ENCODE peak calls at places on chromosomes 2 and 18, in ten cellular contexts. V is neural progenitor cell, O is K562, H is neural crest cell, Z is cardiac fibroblast, U is spleen, B is BJ, Q is OCI-LY7, S is astrocyte of the spinal cord, W is IMR-90. D is an unnamed sample.

GRCh38 chr2:27185331-27186026 is 26.4 kb upstream of the ATRAID start:
- DNase-seq in H (no peak), B (peak; percentile 80), V (no peak), Q (peak; percentile 67), S (no peak), O (no peak), U (no peak), W (peak; percentile 80), Z (peak; percentile 84), D (peak; percentile 64)

GRCh38 chr2:37997629-37998028 is 72.5 kb downstream of the RMDN2 start:
- DNase-seq in V (no peak), Z (peak; percentile 17), W (no peak), Q (no peak), H (no peak), U (no peak), O (no peak), S (no peak), B (no peak), D (no peak)

GRCh38 chr2:96145028-96145939 is at the start of gene DUSP2:
- DNase-seq in Z (peak; percentile 78), H (no peak), S (peak; percentile 49), W (peak; percentile 59), O (no peak), Q (peak; percentile 90), B (no peak), U (peak; percentile 96), V (peak; percentile 81), D (no peak)

GRCh38 chr2:126902152-126902835 is 3.6 kb downstream of the TEX51 start:
- DNase-seq in U (no peak), B (no peak), O (no peak), W (no peak), S (no peak), Q (no peak), H (no peak), V (no peak), Z (no peak), D (no peak)

GRCh38 chr2:63590621-63591408 is 2.1 kb downstream of the MDH1 start:
- DNase-seq in U (no peak), O (peak; percentile 13), B (no peak), V (no peak), S (no peak), Z (peak; percentile 17), Q (peak; percentile 72), H (no peak), W (no peak), D (no peak)

GRCh38 chr2:56624181-56624580 is 440.4 kb downstream of the CCDC85A start:
- DNase-seq in U (no peak), Z (no peak), W (no peak), V (no peak), S (no peak), B (no peak), O (no peak), Q (no peak), H (no peak), D (no peak)

GRCh38 chr2:64214281-64215115 is 70.3 kb upstream of the PELI1 start:
- DNase-seq in Q (peak; percentile 94), O (no peak), W (no peak), S (peak; percentile 32), H (no peak), B (no peak), U (no peak), Z (no peak), V (no peak), D (no peak)

GRCh38 chr2:104733544-104733943 is 120.4 kb upstream of the POU3F3 start:
- DNase-seq in W (no peak), O (peak; percentile 56), B (no peak), Q (peak; percentile 52), V (peak; percentile 60), S (no peak), Z (no peak), U (no peak), H (no peak), D (no peak)

GRCh38 chr2:18299423-18300212 is 260.8 kb downstream of the RDH14 start:
- DNase-seq in S (peak; percentile 84), Z (peak; percentile 89), H (no peak), B (peak; percentile 59), O (no peak), V (no peak), W (peak; percentile 96), Q (no peak), U (no peak), D (peak; percentile 28)

GRCh38 chr2:71462641-71463341 is 9.4 kb downstream of the DYSF start:
- DNase-seq in B (no peak), W (no peak), U (no peak), H (no peak), Z (no peak), V (no peak), O (no peak), Q (no peak), S (no peak), D (no peak)

GRCh38 chr18:80232030-80232429 is 15.3 kb downstream of the PARD6G start:
- DNase-seq in Z (no peak), H (no peak), B (no peak), S (no peak), U (no peak), V (no peak), O (no peak), W (no peak), Q (no peak), D (no peak)

GRCh38 chr2:147135401-147135800 is 709.4 kb upstream of the ACVR2A start:
- DNase-seq in S (no peak), W (no peak), U (no peak), H (no peak), V (no peak), Q (no peak), B (no peak), Z (no peak), O (no peak), D (no peak)

GRCh38 chr2:98608962-98609604 is 694 bp downstream of the UNC50 start:
- DNase-seq in O (peak; percentile 35), B (no peak), Q (peak; percentile 24), S (peak; percentile 38), W (peak; percentile 58), U (peak; percentile 85), H (no peak), Z (peak; percentile 55), V (peak; percentile 53), D (peak; percentile 2)

GRCh38 chr18:48541747-48542108 is 2.9 kb downstream of the CTIF start:
- DNase-seq in U (no peak), Q (no peak), B (no peak), H (no peak), V (no peak), W (no peak), Z (no peak), S (no peak), O (no peak), D (no peak)

DNA sequence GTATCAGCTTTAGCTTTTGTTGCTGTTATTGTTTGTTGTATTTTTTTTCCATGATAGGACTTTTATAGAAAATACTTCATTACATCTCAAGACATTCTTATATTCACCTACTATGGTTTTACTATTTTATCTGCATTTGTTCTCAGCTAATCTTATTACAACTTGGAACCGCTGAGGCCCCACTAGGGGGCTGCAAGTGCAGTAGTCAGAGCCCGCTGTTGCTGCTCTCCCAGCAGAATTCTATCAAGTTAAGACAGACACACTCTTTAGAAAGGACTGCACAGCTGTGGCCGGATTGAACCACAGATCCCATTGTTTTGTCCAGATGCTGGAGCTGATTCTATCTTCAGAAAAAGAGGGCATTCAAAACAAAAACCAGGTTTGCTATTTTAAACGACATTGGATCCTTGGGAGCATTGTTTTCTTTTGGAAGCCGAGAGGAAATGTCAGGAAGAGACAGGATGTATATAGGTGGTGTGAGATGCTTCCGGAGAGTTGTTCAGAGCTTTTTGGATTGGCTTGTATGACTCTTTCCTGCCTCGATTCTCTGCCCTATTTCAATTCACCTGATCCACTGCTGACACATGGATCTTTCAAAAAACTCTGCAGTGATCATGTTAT is 105.7 kb upstream of the GAREM1 start:
- DNase-seq in H (peak; percentile 34), B (no peak), V (peak; percentile 80), O (no peak), U (no peak), Q (peak; percentile 11), Z (peak; percentile 44), S (peak; percentile 33), W (peak; percentile 5), D (no peak)
- TF ChIP-seq CTCF in H (peak; percentile 66), B (peak; percentile 8), V (peak; percentile 74), O (no peak), U (peak; percentile 36), Q (peak; percentile 51), Z (peak; percentile 33), S (peak; percentile 63), W (peak; percentile 21), D (peak; percentile 21)

GRCh38 chr2:214311031-214311533 is 99.8 kb upstream of the VWC2L start:
- DNase-seq in Z (no peak), Q (no peak), V (peak; percentile 27), S (no peak), W (no peak), H (no peak), U (no peak), B (no peak), O (no peak), D (no peak)

GRCh38 chr2:214315324-214315723 is 95.5 kb upstream of the VWC2L start:
- DNase-seq in O (no peak), Z (no peak), H (no peak), B (no peak), W (no peak), U (no peak), V (no peak), Q (no peak), S (no peak), D (no peak)

GRCh38 chr2:214311931-214312749 is 98.7 kb upstream of the VWC2L start:
- DNase-seq in O (no peak), Z (no peak), H (no peak), V (no peak), B (no peak), U (no peak), W (peak; percentile 3), S (no peak), Q (no peak), D (no peak)

GRCh38 chr2:214310319-214310718 is 100.5 kb upstream of the VWC2L start:
- DNase-seq in O (no peak), S (no peak), B (no peak), H (no peak), V (peak; percentile 23), Z (no peak), W (no peak), U (no peak), Q (no peak), D (no peak)
- TF ChIP-seq CTCF in O (no peak), S (peak; percentile 24), B (no peak), H (no peak), V (peak; percentile 38), Z (peak; percentile 19), W (peak; percentile 28), U (no peak), Q (peak; percentile 51), D (peak; percentile 22)

GRCh38 chr2:42360493-42360889 is 526 bp downstream of the COX7A2L start:
- DNase-seq in O (no peak), Z (no peak), V (peak; percentile 41), H (no peak), W (no peak), Q (peak; percentile 16), S (no peak), U (no peak), B (no peak), D (no peak)
- TF ChIP-seq CTCF in O (no peak), Z (no peak), V (no peak), H (no peak), W (no peak), Q (no peak), S (no peak), U (no peak), B (no peak), D (no peak)

DNA sequence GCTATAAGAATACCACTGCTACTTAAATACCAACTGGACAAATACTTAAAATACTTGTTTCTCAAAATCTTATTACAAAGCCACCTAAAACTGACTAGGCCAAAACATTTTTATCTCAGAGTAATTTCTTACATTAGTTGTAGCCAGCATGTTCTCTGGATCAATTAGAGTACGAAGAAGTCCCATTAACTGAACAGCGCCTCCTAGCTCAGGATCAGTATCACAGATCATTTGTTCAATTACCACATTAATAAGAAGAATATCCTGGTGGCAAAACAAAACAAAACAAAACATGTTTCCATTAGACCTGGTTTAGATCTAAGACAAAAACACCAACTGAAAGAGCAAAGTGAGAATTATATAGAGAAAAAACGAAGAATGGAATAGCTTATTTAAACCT is 36.0 kb downstream of the PPP4R3B start:
- DNase-seq in Z (no peak), O (no peak), V (peak; percentile 36), U (no peak), Q (no peak), S (no peak), H (no peak), B (no peak), W (no peak), D (no peak)
- TF ChIP-seq CTCF in Z (peak; percentile 15), O (peak; percentile 41), V (peak; percentile 60), U (peak; percentile 19), Q (peak; percentile 76), S (peak; percentile 36), H (peak; percentile 47), B (no peak), W (peak; percentile 12), D (no peak)

D was measured in AG09319.